ENCODE peak calls at places on chromosomes 11 and 22, in seven cellular contexts. C is adrenal gland; W is OCI-LY7; D is EH; N is GM23338; J is activated naive CD4-positive, alpha-beta T cell treated with anti-CD3 and anti-CD28 coated beads, Interleukin-2, amount 50 U/mL, for 72 hours; S is CD4-positive, CD25-positive, alpha-beta regulatory T cell. P is an unnamed sample.

GRCh38 chr22:42282943-42283287 is 12.5 kb upstream of the TCF20 start:
- DNase-seq in D (no peak), C (no peak), W (no peak), J (no peak), S (no peak), N (no peak), P (no peak)

GRCh38 chr22:20552450-20552894 is 45.1 kb downstream of the MED15 start:
- DNase-seq in D (peak; percentile 48), J (no peak), N (no peak), S (no peak), C (peak; percentile 93), W (no peak), P (no peak)

GRCh38 chr22:47113880-47114415 is 351.5 kb downstream of the TBC1D22A start:
- DNase-seq in N (no peak), D (no peak), S (no peak), C (no peak), W (no peak), J (no peak), P (no peak)

GRCh38 chr11:43925063-43925931 is 17.1 kb upstream of the C11orf96 start:
- DNase-seq in D (no peak), C (no peak), J (no peak), N (no peak), W (no peak), S (no peak), P (no peak)

GRCh38 chr11:70584786-70585545 is 186.6 kb downstream of the CTTN start:
- DNase-seq in D (no peak), S (no peak), C (no peak), N (no peak), J (no peak), W (no peak), P (no peak)

GRCh38 chr11:8389034-8389996 is 125.6 kb upstream of the LMO1 start:
- DNase-seq in N (peak; percentile 17), J (no peak), W (no peak), S (no peak), C (peak; percentile 46), D (no peak), P (no peak)

GRCh38 chr22:41078975-41079374 is 13.4 kb upstream of the EP300 start:
- DNase-seq in S (no peak), N (no peak), D (no peak), J (no peak), W (peak; percentile 87), C (no peak), P (no peak)

GRCh38 chr11:34653851-34654490 is 33.1 kb downstream of the EHF start:
- DNase-seq in C (peak; percentile 94), D (peak; percentile 96), J (no peak), N (no peak), S (no peak), W (no peak), P (peak; percentile 91)

GRCh38 chr11:2991477-2992233 is 474 bp downstream of the NAP1L4 start:
- DNase-seq in J (no peak), D (peak; percentile 56), W (no peak), S (no peak), N (peak; percentile 78), C (peak; percentile 61), P (peak; percentile 47)

GRCh38 chr11:15828241-15828903 is 528.0 kb downstream of the SOX6 start:
- DNase-seq in J (no peak), N (no peak), C (no peak), S (no peak), W (no peak), D (no peak), P (no peak)

GRCh38 chr11:820655-821512 is 2.2 kb downstream of the PNPLA2 start:
- DNase-seq in D (peak; percentile 83), N (no peak), S (no peak), J (no peak), W (no peak), C (peak; percentile 95), P (peak; percentile 68)

GRCh38 chr11:41486436-41486835 is 27.0 kb upstream of the LRRC4C start:
- DNase-seq in D (no peak), N (no peak), C (no peak), J (no peak), S (no peak), W (no peak), P (no peak)

GRCh38 chr11:34667810-34668582 is 47.1 kb downstream of the EHF start:
- DNase-seq in J (no peak), S (no peak), N (no peak), W (no peak), C (no peak), D (no peak), P (peak; percentile 27)

GRCh38 chr11:128548655-128549255 is 38.6 kb downstream of the ETS1 start:
- DNase-seq in N (peak; percentile 60), D (peak; percentile 44), J (no peak), W (peak; percentile 48), S (peak; percentile 35), C (peak; percentile 53), P (no peak)

GRCh38 chr22:27875951-27876350 is 43.1 kb downstream of the PITPNB start:
- DNase-seq in D (no peak), C (no peak), J (no peak), W (no peak), S (no peak), N (no peak), P (no peak)

GRCh38 chr11:118790357-118791014 is 478 bp downstream of the DDX6 start:
- DNase-seq in J (peak; percentile 78), W (peak; percentile 78), N (peak; percentile 74), D (peak; percentile 66), C (peak; percentile 67), S (peak; percentile 69), P (no peak)

GRCh38 chr11:19276859-19277808 is 36.4 kb upstream of the E2F8 start:
- DNase-seq in D (peak; percentile 12), W (no peak), J (no peak), N (no peak), S (no peak), C (no peak), P (no peak)

GRCh38 chr11:102488208-102488607 is 35.6 kb upstream of the TMEM123 start:
- DNase-seq in N (no peak), D (no peak), S (no peak), J (no peak), C (no peak), W (no peak), P (no peak)

GRCh38 chr11:8256271-8257002 is 7.2 kb downstream of the LMO1 start:
- DNase-seq in S (no peak), D (no peak), W (no peak), J (peak; percentile 16), C (no peak), N (no peak), P (no peak)